ENCODE peak calls at places on chromosomes 12 and 14, in five cellular contexts. C is SK-N-SH, B is K562, D is sigmoid colon, T is HepG2. A is an unnamed sample.
A peak's percentile ranks its signal among the peaks of the same experiment; 100 is the strongest.

GRCh38 chr14:75884198-75884611 is 97.6 kb downstream of the TGFB3 start:
- DNase-seq in B (no peak), C (peak; percentile 21), D (no peak), T (no peak), A (peak; percentile 51)

GRCh38 chr12:22529281-22530060 is 14.9 kb downstream of the C2CD5 start:
- DNase-seq in B (peak; percentile 20), D (no peak), T (peak; percentile 59), C (peak; percentile 11), A (peak; percentile 66)

GRCh38 chr12:2179953-2180736 is 127.4 kb downstream of the CACNA1C start:
- DNase-seq in T (no peak), C (no peak), B (no peak), D (peak; percentile 94), A (no peak)

GRCh38 chr12:67362526-67362925 is 93.4 kb downstream of the CAND1 start:
- DNase-seq in T (no peak), D (no peak), C (no peak), B (peak; percentile 11), A (no peak)

GRCh38 chr14:93765970-93766369 is 22.3 kb downstream of the PRIMA1 start:
- DNase-seq in B (no peak), T (no peak), C (no peak), D (no peak), A (no peak)

GRCh38 chr12:117100251-117100650 is 1.0 kb upstream of the TESC start:
- DNase-seq in D (peak; percentile 35), B (peak; percentile 65), C (peak; percentile 71), T (no peak), A (peak; percentile 69)

GRCh38 chr14:88793259-88793625 is 489 bp upstream of the EML5 start:
- DNase-seq in T (no peak), C (no peak), B (no peak), D (peak; percentile 68), A (no peak)

GRCh38 chr14:34301107-34301734 is 160.8 kb downstream of the SPTSSA start:
- DNase-seq in T (peak; percentile 54), D (no peak), B (peak; percentile 52), C (peak; percentile 49), A (peak; percentile 76)

GRCh38 chr14:70237710-70238109 is 49.0 kb upstream of the SLC8A3 start:
- DNase-seq in D (no peak), C (no peak), T (no peak), B (peak; percentile 92), A (no peak)

GRCh38 chr12:57215668-57216013 is 953 bp upstream of the NXPH4 start:
- DNase-seq in C (no peak), B (no peak), T (no peak), D (no peak), A (no peak)

GRCh38 chr12:65655074-65655493 is 169.2 kb upstream of the HMGA2 start:
- DNase-seq in C (no peak), D (no peak), B (peak; percentile 74), T (no peak), A (no peak)

GRCh38 chr12:116291218-116291617 is 13.7 kb upstream of the MED13L start:
- DNase-seq in C (no peak), D (no peak), B (no peak), T (no peak), A (no peak)

GRCh38 chr12:113766133-113766879 is 199.8 kb downstream of the RBM19 start:
- DNase-seq in D (no peak), B (no peak), C (peak; percentile 77), T (peak; percentile 87), A (peak; percentile 64)

GRCh38 chr12:63036216-63036973 is 101.4 kb upstream of the PPM1H start:
- DNase-seq in B (no peak), C (no peak), T (no peak), D (no peak), A (no peak)

GRCh38 chr12:2547273-2548044 is 247.3 kb upstream of the FKBP4 start:
- DNase-seq in C (no peak), T (no peak), B (no peak), D (peak; percentile 27), A (no peak)

GRCh38 chr14:55705651-55706340 is 125.8 kb downstream of the KTN1 start:
- DNase-seq in D (no peak), B (no peak), T (peak; percentile 6), C (no peak), A (no peak)

GRCh38 chr12:6666211-6666610 is 3.3 kb upstream of the ING4 start:
- DNase-seq in T (no peak), D (no peak), B (no peak), C (no peak), A (no peak)

GRCh38 chr12:6676962-6677361 is 12.2 kb downstream of the ZNF384 start:
- DNase-seq in B (no peak), C (no peak), D (no peak), T (no peak), A (no peak)

GRCh38 chr12:6667559-6668210 is 4.8 kb upstream of the ING4 start:
- DNase-seq in D (peak; percentile 52), B (no peak), C (no peak), T (no peak), A (peak; percentile 46)

GRCh38 chr12:6672143-6672542 is 9.2 kb upstream of the ING4 start:
- DNase-seq in B (no peak), D (peak; percentile 46), T (no peak), C (no peak), A (no peak)
- TF ChIP-seq POLR2AphosphoS5 in B (no peak), D (no peak), T (no peak), C (no peak), A (no peak)

GRCh38 chr14:105007593-105008264 is 13.2 kb downstream of the CDCA4 start:
- DNase-seq in T (no peak), D (no peak), C (no peak), B (no peak), A (no peak)

GRCh38 chr14:105005929-105006830 is 14.7 kb downstream of the CDCA4 start:
- DNase-seq in D (no peak), T (no peak), C (no peak), B (no peak), A (no peak)

GRCh38 chr14:105005329-105005928 is 15.5 kb downstream of the CDCA4 start:
- DNase-seq in C (no peak), T (no peak), B (no peak), D (no peak), A (no peak)

GRCh38 chr14:105010106-105010505 is 10.8 kb downstream of the CDCA4 start:
- DNase-seq in B (no peak), T (no peak), C (no peak), D (no peak), A (no peak)

DNA sequence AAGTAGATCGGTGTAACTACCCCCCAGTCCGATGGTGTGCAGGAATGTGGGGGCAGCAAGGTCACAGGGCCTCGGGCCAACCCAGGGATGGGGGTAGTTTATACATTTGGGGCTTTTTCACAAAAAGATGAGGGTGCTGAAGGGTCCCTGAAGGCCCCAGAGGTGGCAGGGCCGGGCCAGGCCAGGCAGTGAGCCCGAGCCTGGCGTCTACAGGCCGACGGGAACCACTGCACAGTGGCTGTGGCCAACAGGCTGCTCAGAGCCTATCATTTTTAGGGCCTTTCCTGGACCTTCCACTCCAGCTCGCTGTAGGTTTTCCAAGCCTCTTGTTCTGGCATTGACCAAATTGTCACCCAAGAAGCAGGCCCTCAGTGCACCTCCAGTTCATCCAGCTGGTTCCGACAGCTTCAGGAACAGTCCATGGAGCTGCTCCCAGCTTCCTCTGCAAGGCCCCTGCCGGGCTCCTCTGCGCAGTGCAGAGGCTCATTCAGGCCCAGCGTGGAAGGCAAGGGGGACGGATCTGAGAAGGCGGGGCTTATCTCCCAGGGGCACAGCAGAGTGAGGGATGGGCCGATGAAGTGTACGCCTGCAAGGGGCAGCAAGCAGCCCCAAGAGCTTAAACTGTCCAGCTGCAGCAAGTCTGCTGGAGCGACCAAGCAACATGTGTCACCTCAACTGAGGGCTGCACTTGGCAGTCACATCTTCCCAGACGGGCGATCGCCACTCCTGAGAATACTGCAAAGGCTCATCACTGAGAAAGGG is 13.9 kb downstream of the CDCA4 start:
- DNase-seq in B (no peak), C (no peak), T (no peak), D (no peak), A (no peak)
- TF ChIP-seq POLR2AphosphoS5 in B (no peak), C (no peak), T (no peak), D (no peak), A (no peak)

DNA sequence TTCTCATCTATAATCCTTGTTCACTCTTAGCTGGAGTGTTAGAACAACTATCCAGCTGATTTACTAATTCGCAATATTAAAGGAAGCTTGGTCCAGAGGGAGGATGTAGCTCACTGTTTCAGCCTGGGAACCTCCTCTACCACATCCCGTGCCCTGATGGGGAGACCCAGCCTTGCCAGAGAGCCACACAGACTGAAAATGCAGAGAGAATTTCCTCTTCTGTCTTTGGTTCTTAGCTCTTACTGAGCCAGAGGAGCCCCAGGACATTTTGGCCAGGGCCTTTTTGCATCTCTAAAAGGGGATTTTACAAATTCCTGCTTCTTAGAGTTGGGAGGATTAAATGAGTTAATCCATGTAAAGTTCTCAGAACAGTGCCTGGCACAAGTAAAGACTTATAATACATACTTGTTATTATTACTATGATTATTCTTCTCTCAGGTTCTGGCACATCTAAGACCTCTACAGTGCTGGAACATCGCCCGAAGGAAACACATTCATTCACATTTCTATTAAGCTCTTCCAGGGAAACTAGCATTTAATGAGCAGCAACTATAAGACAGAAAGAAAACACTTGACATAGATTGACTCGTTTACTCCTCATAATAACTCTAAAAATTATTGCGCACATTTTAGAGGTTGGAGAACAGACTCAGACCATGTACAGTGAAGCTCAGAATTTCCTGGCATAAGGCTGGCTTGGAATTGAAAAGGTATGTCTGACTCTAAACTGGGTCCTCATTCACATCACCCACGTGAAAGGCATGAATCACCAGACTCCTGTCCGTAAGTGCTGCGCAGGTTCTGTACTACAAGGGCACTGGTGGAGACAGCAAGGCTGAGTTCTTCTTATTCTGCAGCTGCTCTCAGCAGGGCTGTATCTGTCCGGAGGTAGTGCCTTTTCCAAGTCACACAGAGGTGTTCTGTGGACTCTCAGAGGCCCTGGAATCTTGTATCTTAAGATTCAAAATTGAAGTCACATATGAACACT is 27.8 kb upstream of the AEBP2 start:
- DNase-seq in B (no peak), T (no peak), D (no peak), C (no peak), A (peak; percentile 69)
- TF ChIP-seq POLR2AphosphoS5 in B (no peak), T (no peak), D (no peak), C (no peak), A (no peak)

GRCh38 chr12:104670439-104671406 is 214.0 kb downstream of the CHST11 start:
- DNase-seq in T (no peak), D (no peak), B (peak; percentile 33), C (no peak), A (no peak)
- TF ChIP-seq POLR2AphosphoS5 in T (no peak), D (no peak), B (no peak), C (no peak), A (no peak)

A was measured in GM23338.